ENCODE peak calls at places on chromosome 10, in eight cellular contexts. F is SK-N-SH, O is fibroblast of lung, H is H9, N is neural progenitor cell, X is GM23248, L is HepG2, M is HCT116. Z is an unnamed sample. For H3K4me1, the result is how much of the 10 kb centered on the place peaks cover.

GRCh38 chr10:80444646-80445319 is 9.3 kb upstream of the TSPAN14 start:
- DNase-seq in N (peak), F (peak), X (peak), L (peak), M (no peak), H (peak), O (peak), Z (peak)

GRCh38 chr10:75291800-75292199 is 56.0 kb upstream of the COMTD1 start:
- DNase-seq in L (no peak), O (no peak), M (no peak), H (no peak), X (no peak), F (no peak), N (no peak), Z (no peak)

GRCh38 chr10:132443998-132444876 is 47.2 kb downstream of the PWWP2B start:
- DNase-seq in M (no peak), F (no peak), X (no peak), O (no peak), H (no peak), N (no peak), L (no peak), Z (no peak)

GRCh38 chr10:94092848-94093247 is 99.1 kb downstream of the PLCE1 start:
- DNase-seq in F (no peak), N (no peak), M (no peak), O (peak), L (no peak), H (no peak), X (peak), Z (no peak)

GRCh38 chr10:61010863-61011262 is 66.9 kb upstream of the RHOBTB1 start:
- DNase-seq in H (no peak), N (no peak), O (no peak), M (no peak), X (no peak), L (no peak), F (no peak), Z (no peak)

GRCh38 chr10:107163086-107163880 is 1.2 kb downstream of the SORCS1 start:
- DNase-seq in N (peak), F (peak), L (peak), M (no peak), X (peak), O (no peak), H (no peak), Z (no peak)

GRCh38 chr10:49171326-49172140 is 16.7 kb downstream of the TMEM273 start:
- DNase-seq in L (no peak), N (no peak), F (no peak), O (no peak), H (no peak), M (no peak), X (no peak), Z (no peak)

GRCh38 chr10:121597504-121598241 is 571 bp downstream of the FGFR2 start:
- DNase-seq in L (no peak), O (no peak), H (no peak), M (no peak), N (peak), F (peak), X (no peak), Z (peak)

GRCh38 chr10:87066865-87067264 is 27.8 kb downstream of the GLUD1 start:
- DNase-seq in O (no peak), H (no peak), F (no peak), X (no peak), M (no peak), L (no peak), N (no peak), Z (no peak)

GRCh38 chr10:29878492-29878891 is 180.9 kb downstream of the JCAD start:
- DNase-seq in O (no peak), X (no peak), H (no peak), M (no peak), L (no peak), F (no peak), N (no peak), Z (no peak)

GRCh38 chr10:103931603-103932002 is 13.6 kb upstream of the STN1 start:
- DNase-seq in F (peak), L (no peak), H (no peak), N (no peak), O (no peak), X (no peak), M (no peak), Z (no peak)

GRCh38 chr10:70927221-70927943 is 39.0 kb upstream of the PCBD1 start:
- DNase-seq in M (no peak), H (no peak), F (peak), N (no peak), O (peak), L (no peak), X (peak), Z (no peak)

DNA sequence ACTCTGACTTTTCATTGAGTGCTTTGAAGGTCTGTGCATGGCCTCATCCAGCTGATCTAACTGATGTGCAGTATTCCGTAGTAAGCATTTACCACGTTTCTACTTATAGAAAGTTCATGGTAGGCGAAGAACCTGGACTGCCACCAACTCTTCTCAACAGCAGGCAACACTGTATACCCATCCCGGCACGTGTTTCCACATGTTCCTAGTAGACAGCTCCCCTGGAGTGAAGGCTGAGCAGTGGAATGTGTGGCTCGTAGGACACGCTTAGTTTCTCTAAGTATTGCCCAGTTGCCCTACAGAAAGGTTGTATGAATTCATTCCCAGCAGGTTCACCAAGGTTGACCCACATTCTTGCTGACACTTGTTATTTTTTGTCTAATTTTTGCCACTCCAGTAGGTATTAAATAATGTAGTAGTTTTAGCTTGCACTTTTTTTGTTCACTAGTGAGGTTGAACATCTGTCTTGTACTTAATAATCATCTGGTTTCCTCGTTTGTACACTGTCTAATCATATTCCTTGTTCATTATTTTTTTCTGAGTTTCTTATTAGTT is 15.2 kb downstream of the PROSER2 start:
- DNase-seq in M (no peak), N (no peak), X (no peak), L (no peak), F (no peak), H (no peak), O (no peak), Z (no peak)
- H3K4me2 ChIP-seq in M (no peak), N (no peak), X (no peak), L (no peak), F (no peak), H (no peak), O (no peak), Z (no peak)

DNA sequence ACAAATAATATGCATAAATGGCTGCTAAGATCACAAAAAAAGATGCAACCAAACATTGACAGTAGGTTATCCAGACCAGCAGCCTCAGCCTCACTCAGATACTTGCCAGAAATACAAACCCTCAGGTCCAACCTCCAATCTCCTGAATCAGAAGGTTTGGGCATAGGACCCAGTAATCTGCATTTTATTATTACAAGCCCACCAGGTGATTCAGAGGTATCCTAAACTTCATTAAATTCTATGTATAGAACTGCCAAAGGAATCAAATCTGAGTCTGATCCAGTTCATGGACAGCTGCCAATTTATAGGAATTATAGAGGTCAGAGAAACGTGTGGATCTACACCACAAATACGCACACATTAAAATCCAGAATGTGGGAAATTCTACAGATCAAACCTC is 41.3 kb downstream of the ZNF438 start:
- DNase-seq in F (no peak), X (no peak), H (no peak), N (no peak), M (no peak), O (no peak), L (no peak), Z (no peak)
- H3K27ac ChIP-seq in F (no peak), X (no peak), H (no peak), N (no peak), M (no peak), O (no peak), L (no peak), Z (no peak)

DNA sequence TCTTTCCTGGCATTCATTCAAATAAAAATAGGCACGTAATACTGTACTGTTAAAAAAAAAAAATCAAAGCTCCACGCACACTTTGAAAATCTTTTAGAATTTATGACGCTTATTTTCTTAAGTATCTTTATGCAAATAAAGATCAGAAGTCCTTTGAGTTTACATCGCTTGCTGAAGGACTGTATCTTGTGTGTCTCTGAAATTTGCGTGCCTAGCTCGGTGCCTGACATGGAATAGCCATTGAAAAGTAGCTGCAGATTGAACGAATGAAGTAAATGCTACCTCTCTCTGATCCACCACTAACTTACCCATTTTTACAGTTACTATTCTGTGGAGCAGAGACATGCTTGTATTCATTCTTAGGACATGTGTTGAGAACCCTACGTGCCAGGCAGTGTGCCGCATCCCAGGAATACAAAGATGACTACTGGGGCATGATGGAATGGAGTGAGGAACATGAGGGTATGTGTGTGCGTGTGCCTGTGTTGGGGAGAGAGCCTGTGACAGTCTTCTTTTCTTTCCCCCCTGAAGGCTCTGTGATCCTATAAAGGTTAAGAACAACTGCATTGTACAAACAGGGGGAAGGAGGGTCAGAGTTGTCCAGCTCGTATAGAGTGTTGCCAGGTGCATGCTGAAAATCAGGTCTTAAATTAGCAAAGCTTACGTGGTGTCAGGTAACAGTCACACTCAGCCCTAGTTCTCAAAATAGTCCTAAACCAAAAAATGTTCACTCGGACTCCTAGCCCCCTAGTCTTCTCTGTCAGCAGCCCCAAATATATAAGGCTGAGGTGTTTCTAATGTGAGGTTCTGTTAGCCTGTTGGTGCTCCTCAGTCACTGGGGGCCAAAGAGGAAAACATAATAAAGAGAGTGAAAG is 161.8 kb downstream of the CELF2 start:
- DNase-seq in H (no peak), O (no peak), F (no peak), X (no peak), L (no peak), N (no peak), M (no peak), Z (no peak)
- H3K4me1 ChIP-seq in H (under half), O (under half), F (under half), X (under half), L (under half), N (under half), M (under half), Z (under half)

DNA sequence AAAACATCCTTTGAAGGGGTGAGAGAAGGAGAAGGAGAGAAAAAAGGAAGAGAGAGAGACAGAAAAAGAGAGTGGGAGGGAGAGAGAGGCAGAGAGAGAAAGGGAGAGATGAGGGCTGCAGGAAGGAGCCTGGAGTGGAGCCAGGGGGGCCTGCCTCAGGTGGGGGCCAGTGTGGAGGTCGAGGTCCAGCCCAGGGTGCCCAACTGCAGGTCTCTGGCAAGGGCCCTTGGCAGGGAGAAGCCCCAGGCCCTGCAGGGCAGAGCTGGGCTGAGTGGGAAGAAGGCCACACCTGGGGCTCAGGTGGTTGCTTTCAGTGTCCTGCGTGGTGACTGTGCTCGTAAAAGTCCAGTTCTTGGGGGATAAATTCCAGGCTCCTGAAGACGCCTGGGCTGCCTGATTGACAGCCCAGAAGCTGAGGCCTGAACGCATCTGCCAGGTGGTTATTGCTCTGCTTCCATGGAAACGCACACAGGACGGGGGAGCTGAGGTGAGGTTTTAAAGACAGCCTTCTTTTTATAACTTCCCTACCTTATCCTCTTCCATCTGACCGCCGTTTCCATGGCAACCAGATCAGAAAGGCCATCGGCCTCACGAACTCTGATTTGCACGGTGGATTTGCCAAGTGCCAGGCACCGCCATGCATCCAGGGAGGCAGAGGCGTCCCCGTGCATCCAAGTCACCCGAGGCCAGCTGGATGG is 261.1 kb downstream of the ADARB2 start:
- DNase-seq in M (no peak), L (no peak), X (no peak), H (no peak), O (no peak), F (no peak), N (peak), Z (no peak)
- H3K4me2 ChIP-seq in M (no peak), L (no peak), X (no peak), H (no peak), O (no peak), F (no peak), N (no peak), Z (no peak)

GRCh38 chr10:124742418-124743187 is 1.6 kb downstream of the FAM53B start:
- DNase-seq in M (no peak), L (peak), F (peak), N (peak), H (no peak), O (peak), X (peak), Z (peak)
- H3K27ac ChIP-seq in M (no peak), L (peak), F (no peak), N (peak), H (no peak), O (no peak), X (no peak), Z (no peak)

GRCh38 chr10:5708356-5708755 is 23.7 kb downstream of the TASOR2 start:
- DNase-seq in H (no peak), L (no peak), X (no peak), N (no peak), F (no peak), O (no peak), M (no peak), Z (no peak)

GRCh38 chr10:5710854-5711253 is 26.2 kb downstream of the TASOR2 start:
- DNase-seq in X (peak), L (no peak), N (no peak), H (no peak), F (no peak), M (no peak), O (no peak), Z (no peak)

GRCh38 chr10:5711637-5712036 is 27.0 kb downstream of the TASOR2 start:
- DNase-seq in L (no peak), X (no peak), H (no peak), M (no peak), F (no peak), O (no peak), N (no peak), Z (peak)

GRCh38 chr10:5709865-5710264 is 25.2 kb downstream of the TASOR2 start:
- DNase-seq in H (no peak), M (no peak), O (no peak), N (no peak), L (no peak), X (no peak), F (no peak), Z (no peak)
- H3K4me1 ChIP-seq in H (under half), M (under half), O (under half), N (under half), L (under half), X (under half), F (under half), Z (under half)

GRCh38 chr10:8910314-8910713 is 855.8 kb downstream of the GATA3 start:
- DNase-seq in X (no peak), O (no peak), H (no peak), F (no peak), N (no peak), M (no peak), L (no peak), Z (no peak)
- H3K4me2 ChIP-seq in X (no peak), O (no peak), H (no peak), F (no peak), N (no peak), M (no peak), L (no peak), Z (no peak)

GRCh38 chr10:110667620-110668343 is 23.6 kb downstream of the RBM20 start:
- DNase-seq in X (no peak), O (no peak), M (no peak), F (no peak), N (peak), H (peak), L (no peak), Z (no peak)
- H3K27ac ChIP-seq in X (no peak), O (no peak), M (no peak), F (no peak), N (no peak), H (no peak), L (no peak), Z (no peak)

DNA sequence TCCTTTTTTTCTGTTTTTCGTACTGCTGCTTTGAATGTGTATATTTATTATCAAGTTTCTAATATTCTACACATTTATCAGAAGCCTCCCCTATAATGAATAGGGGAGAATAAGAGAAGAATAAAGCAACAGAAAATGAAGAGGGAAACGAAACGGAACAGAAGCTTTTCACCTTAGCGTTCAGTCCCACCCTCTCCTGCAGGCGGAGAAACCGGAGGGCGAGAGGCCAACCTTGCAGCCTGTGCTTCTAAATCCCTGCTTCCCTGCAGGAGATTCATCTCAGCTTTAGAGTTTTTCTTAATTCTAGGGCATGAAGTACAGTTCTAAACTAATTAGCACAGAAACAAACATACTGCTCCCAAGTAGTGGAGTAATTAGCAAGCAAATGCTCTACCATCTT is 107.2 kb downstream of the CUBN start:
- DNase-seq in F (no peak), L (no peak), N (peak), X (no peak), O (no peak), M (no peak), H (peak), Z (no peak)
- H3K4me1 ChIP-seq in F (under half), L (under half), N (half or more), X (under half), O (under half), M (under half), H (under half), Z (under half)

DNA sequence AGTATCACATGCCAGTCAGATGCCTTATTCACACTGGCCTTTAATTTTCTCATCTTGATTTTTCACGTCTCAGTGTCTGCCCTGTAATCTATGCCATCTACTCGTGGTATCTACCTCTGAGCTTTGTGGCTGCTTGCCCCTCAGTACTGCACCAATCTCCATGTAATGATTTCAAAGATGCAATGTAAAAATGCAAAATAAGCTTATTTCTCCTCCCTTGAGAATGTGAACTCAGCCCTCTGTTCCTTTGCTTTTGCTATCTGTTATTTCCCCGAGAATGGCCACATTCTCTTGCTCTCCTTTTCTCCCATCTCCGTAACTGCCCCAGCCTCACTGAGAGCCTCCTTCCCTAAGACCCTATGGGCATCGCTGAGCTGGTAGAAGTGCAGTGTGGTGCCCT is 317.5 kb downstream of the SFMBT2 start:
- DNase-seq in M (no peak), F (no peak), X (no peak), O (no peak), H (no peak), N (no peak), L (no peak), Z (no peak)
- H3K4me2 ChIP-seq in M (no peak), F (no peak), X (no peak), O (no peak), H (no peak), N (no peak), L (no peak), Z (no peak)

Z was measured in endothelial cell of umbilical vein.